ENCODE peak calls at places on chromosomes 1 and 21, in eight cellular contexts. One of them, this sample, is unnamed.

GRCh38 chr1:2972879-2973575 is 48.2 kb upstream of the ACTRT2 start:
- DNase-seq in osteocyte: peak
- DNase-seq in Calu3: no peak
- DNase-seq in pancreas: no peak
- DNase-seq in AG04450: no peak
- DNase-seq in psoas muscle: no peak
- DNase-seq in esophagus squamous epithelium: no peak
- DNase-seq in cardiac muscle cell: no peak
- DNase-seq in this sample: no peak

GRCh38 chr1:33180226-33181037 is 1.4 kb downstream of the TRIM62 start:
- DNase-seq in osteocyte: peak
- DNase-seq in Calu3: peak
- DNase-seq in pancreas: peak
- DNase-seq in AG04450: peak
- DNase-seq in psoas muscle: peak
- DNase-seq in esophagus squamous epithelium: peak
- DNase-seq in cardiac muscle cell: peak
- DNase-seq in this sample: peak

GRCh38 chr1:151513626-151514101 is 2.5 kb downstream of the CGN start:
- DNase-seq in osteocyte: no peak
- DNase-seq in Calu3: peak
- DNase-seq in pancreas: peak
- DNase-seq in AG04450: no peak
- DNase-seq in psoas muscle: no peak
- DNase-seq in esophagus squamous epithelium: no peak
- DNase-seq in cardiac muscle cell: no peak
- DNase-seq in this sample: no peak

GRCh38 chr1:150487763-150488115 is 520 bp downstream of the TARS2 start:
- DNase-seq in osteocyte: no peak
- DNase-seq in Calu3: no peak
- DNase-seq in pancreas: no peak
- DNase-seq in AG04450: no peak
- DNase-seq in psoas muscle: no peak
- DNase-seq in esophagus squamous epithelium: no peak
- DNase-seq in cardiac muscle cell: no peak
- DNase-seq in this sample: peak

GRCh38 chr1:61208815-61209214 is 126.5 kb downstream of the NFIA start:
- DNase-seq in osteocyte: no peak
- DNase-seq in Calu3: no peak
- DNase-seq in pancreas: no peak
- DNase-seq in AG04450: no peak
- DNase-seq in psoas muscle: no peak
- DNase-seq in esophagus squamous epithelium: no peak
- DNase-seq in cardiac muscle cell: no peak
- DNase-seq in this sample: no peak

GRCh38 chr1:205229399-205229861 is 1.7 kb downstream of the TMCC2 start:
- DNase-seq in osteocyte: peak
- DNase-seq in Calu3: peak
- DNase-seq in pancreas: no peak
- DNase-seq in AG04450: no peak
- DNase-seq in psoas muscle: peak
- DNase-seq in esophagus squamous epithelium: no peak
- DNase-seq in cardiac muscle cell: peak
- DNase-seq in this sample: peak

GRCh38 chr1:155083865-155084721 is 5.5 kb downstream of the EFNA3 start:
- DNase-seq in osteocyte: no peak
- DNase-seq in Calu3: peak
- DNase-seq in pancreas: no peak
- DNase-seq in AG04450: no peak
- DNase-seq in psoas muscle: no peak
- DNase-seq in esophagus squamous epithelium: no peak
- DNase-seq in cardiac muscle cell: peak
- DNase-seq in this sample: peak

GRCh38 chr1:178724734-178725602 is at the start of gene RALGPS2:
- DNase-seq in osteocyte: peak
- DNase-seq in Calu3: peak
- DNase-seq in pancreas: peak
- DNase-seq in AG04450: no peak
- DNase-seq in psoas muscle: peak
- DNase-seq in esophagus squamous epithelium: no peak
- DNase-seq in cardiac muscle cell: peak
- DNase-seq in this sample: peak

GRCh38 chr1:98388431-98388830 is 273.1 kb upstream of the SNX7 start:
- DNase-seq in osteocyte: no peak
- DNase-seq in Calu3: no peak
- DNase-seq in pancreas: no peak
- DNase-seq in AG04450: peak
- DNase-seq in psoas muscle: no peak
- DNase-seq in esophagus squamous epithelium: no peak
- DNase-seq in cardiac muscle cell: no peak
- DNase-seq in this sample: peak

GRCh38 chr1:16998589-16998988 is 13.1 kb downstream of the ATP13A2 start:
- DNase-seq in osteocyte: no peak
- DNase-seq in Calu3: no peak
- DNase-seq in pancreas: no peak
- DNase-seq in AG04450: no peak
- DNase-seq in psoas muscle: no peak
- DNase-seq in esophagus squamous epithelium: no peak
- DNase-seq in cardiac muscle cell: no peak
- DNase-seq in this sample: no peak

GRCh38 chr21:46205766-46206162 is 21.5 kb upstream of the SPATC1L start:
- DNase-seq in osteocyte: no peak
- DNase-seq in Calu3: no peak
- DNase-seq in pancreas: no peak
- DNase-seq in AG04450: no peak
- DNase-seq in psoas muscle: peak
- DNase-seq in esophagus squamous epithelium: no peak
- DNase-seq in cardiac muscle cell: no peak
- DNase-seq in this sample: no peak

GRCh38 chr1:201366696-201367095 is 10.8 kb downstream of the TNNT2 start:
- DNase-seq in osteocyte: no peak
- DNase-seq in Calu3: no peak
- DNase-seq in pancreas: no peak
- DNase-seq in AG04450: no peak
- DNase-seq in psoas muscle: no peak
- DNase-seq in esophagus squamous epithelium: no peak
- DNase-seq in cardiac muscle cell: no peak
- DNase-seq in this sample: no peak

GRCh38 chr1:237394263-237394662 is 352.3 kb downstream of the RYR2 start:
- DNase-seq in osteocyte: no peak
- DNase-seq in Calu3: no peak
- DNase-seq in pancreas: no peak
- DNase-seq in AG04450: no peak
- DNase-seq in psoas muscle: no peak
- DNase-seq in esophagus squamous epithelium: no peak
- DNase-seq in cardiac muscle cell: no peak
- DNase-seq in this sample: no peak

GRCh38 chr1:193211539-193211938 is 25.1 kb upstream of the B3GALT2 start:
- DNase-seq in osteocyte: no peak
- DNase-seq in Calu3: peak
- DNase-seq in pancreas: no peak
- DNase-seq in AG04450: peak
- DNase-seq in psoas muscle: no peak
- DNase-seq in esophagus squamous epithelium: no peak
- DNase-seq in cardiac muscle cell: peak
- DNase-seq in this sample: peak

GRCh38 chr1:213934642-213935041 is 53.1 kb upstream of the PROX1 start:
- DNase-seq in osteocyte: no peak
- DNase-seq in Calu3: peak
- DNase-seq in pancreas: peak
- DNase-seq in AG04450: no peak
- DNase-seq in psoas muscle: no peak
- DNase-seq in esophagus squamous epithelium: no peak
- DNase-seq in cardiac muscle cell: no peak
- DNase-seq in this sample: no peak

GRCh38 chr1:178716111-178716510 is 8.9 kb upstream of the RALGPS2 start:
- DNase-seq in osteocyte: no peak
- DNase-seq in Calu3: no peak
- DNase-seq in pancreas: no peak
- DNase-seq in AG04450: no peak
- DNase-seq in psoas muscle: no peak
- DNase-seq in esophagus squamous epithelium: no peak
- DNase-seq in cardiac muscle cell: no peak
- DNase-seq in this sample: no peak

GRCh38 chr21:37364722-37365121 is 1.9 kb upstream of the DYRK1A start:
- DNase-seq in osteocyte: no peak
- DNase-seq in Calu3: no peak
- DNase-seq in pancreas: no peak
- DNase-seq in AG04450: no peak
- DNase-seq in psoas muscle: no peak
- DNase-seq in esophagus squamous epithelium: no peak
- DNase-seq in cardiac muscle cell: no peak
- DNase-seq in this sample: no peak

GRCh38 chr1:23562138-23562819 is 3.0 kb upstream of the ID3 start:
- DNase-seq in osteocyte: peak
- DNase-seq in Calu3: peak
- DNase-seq in pancreas: peak
- DNase-seq in AG04450: peak
- DNase-seq in psoas muscle: peak
- DNase-seq in esophagus squamous epithelium: peak
- DNase-seq in cardiac muscle cell: peak
- DNase-seq in this sample: peak

GRCh38 chr1:62849031-62849430 is 65.1 kb downstream of the ATG4C start:
- DNase-seq in osteocyte: no peak
- DNase-seq in Calu3: no peak
- DNase-seq in pancreas: no peak
- DNase-seq in AG04450: no peak
- DNase-seq in psoas muscle: no peak
- DNase-seq in esophagus squamous epithelium: no peak
- DNase-seq in cardiac muscle cell: no peak
- DNase-seq in this sample: no peak
- TF ChIP-seq CTCF in osteocyte: peak
- TF ChIP-seq CTCF in Calu3: no peak
- TF ChIP-seq CTCF in pancreas: no peak
- TF ChIP-seq CTCF in AG04450: no peak
- TF ChIP-seq CTCF in psoas muscle: no peak
- TF ChIP-seq CTCF in esophagus squamous epithelium: no peak
- TF ChIP-seq CTCF in cardiac muscle cell: no peak
- TF ChIP-seq CTCF in this sample: no peak

DNA sequence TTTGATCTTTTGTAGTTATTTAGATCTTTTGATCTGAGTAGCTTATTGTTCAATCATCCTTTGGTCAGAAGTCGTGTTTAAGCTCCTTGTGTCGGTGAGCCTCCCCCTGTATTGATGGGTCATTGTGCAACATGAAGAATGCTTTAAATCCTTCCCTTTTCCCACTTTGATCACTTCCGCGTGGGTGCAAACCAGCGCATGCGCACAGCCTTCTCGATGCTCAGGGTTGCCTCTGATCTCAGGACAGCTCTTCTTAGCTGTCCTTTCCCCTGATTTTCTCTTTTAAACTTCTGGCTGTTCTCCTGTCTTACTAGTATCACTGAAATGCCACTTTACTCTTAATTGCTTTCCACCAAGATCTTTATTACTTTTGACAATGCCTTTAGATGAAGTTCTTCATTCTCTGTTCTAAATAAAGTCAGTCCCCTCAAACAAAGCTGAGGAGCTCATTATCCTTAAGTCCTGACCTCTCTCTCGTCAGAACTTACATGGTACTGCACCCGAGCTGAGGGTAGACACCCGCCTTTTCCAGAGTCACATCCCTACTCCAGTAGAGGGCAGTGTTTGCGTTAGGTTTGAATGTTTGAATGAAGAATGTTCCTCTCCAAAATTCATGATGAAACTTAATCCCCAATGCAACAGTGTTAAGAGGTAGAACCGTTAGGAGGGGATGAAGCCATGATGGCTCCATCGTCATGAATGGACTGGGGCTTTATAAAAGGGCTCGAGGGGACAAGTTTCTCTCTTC is 547.9 kb upstream of the TMPRSS15 start:
- DNase-seq in osteocyte: no peak
- DNase-seq in Calu3: no peak
- DNase-seq in pancreas: no peak
- DNase-seq in AG04450: no peak
- DNase-seq in psoas muscle: no peak
- DNase-seq in esophagus squamous epithelium: no peak
- DNase-seq in cardiac muscle cell: peak
- DNase-seq in this sample: peak
- TF ChIP-seq CTCF in osteocyte: peak
- TF ChIP-seq CTCF in Calu3: no peak
- TF ChIP-seq CTCF in pancreas: peak
- TF ChIP-seq CTCF in AG04450: no peak
- TF ChIP-seq CTCF in psoas muscle: no peak
- TF ChIP-seq CTCF in esophagus squamous epithelium: no peak
- TF ChIP-seq CTCF in cardiac muscle cell: no peak
- TF ChIP-seq CTCF in this sample: no peak

GRCh38 chr1:209646558-209646957 is 5.7 kb downstream of the LAMB3 start:
- DNase-seq in osteocyte: no peak
- DNase-seq in Calu3: no peak
- DNase-seq in pancreas: no peak
- DNase-seq in AG04450: no peak
- DNase-seq in psoas muscle: no peak
- DNase-seq in esophagus squamous epithelium: no peak
- DNase-seq in cardiac muscle cell: no peak
- DNase-seq in this sample: no peak
- TF ChIP-seq CTCF in osteocyte: no peak
- TF ChIP-seq CTCF in Calu3: peak
- TF ChIP-seq CTCF in pancreas: no peak
- TF ChIP-seq CTCF in AG04450: peak
- TF ChIP-seq CTCF in psoas muscle: peak
- TF ChIP-seq CTCF in esophagus squamous epithelium: no peak
- TF ChIP-seq CTCF in cardiac muscle cell: peak
- TF ChIP-seq CTCF in this sample: peak

GRCh38 chr1:162314226-162314625 is 62.4 kb downstream of the SPATA46 start:
- DNase-seq in osteocyte: no peak
- DNase-seq in Calu3: no peak
- DNase-seq in pancreas: no peak
- DNase-seq in AG04450: no peak
- DNase-seq in psoas muscle: no peak
- DNase-seq in esophagus squamous epithelium: no peak
- DNase-seq in cardiac muscle cell: no peak
- DNase-seq in this sample: no peak

GRCh38 chr1:162315673-162316072 is 61.0 kb downstream of the SPATA46 start:
- DNase-seq in osteocyte: no peak
- DNase-seq in Calu3: no peak
- DNase-seq in pancreas: no peak
- DNase-seq in AG04450: no peak
- DNase-seq in psoas muscle: no peak
- DNase-seq in esophagus squamous epithelium: no peak
- DNase-seq in cardiac muscle cell: no peak
- DNase-seq in this sample: no peak

GRCh38 chr1:162319510-162320160 is 57.0 kb downstream of the SPATA46 start:
- DNase-seq in osteocyte: no peak
- DNase-seq in Calu3: no peak
- DNase-seq in pancreas: no peak
- DNase-seq in AG04450: no peak
- DNase-seq in psoas muscle: no peak
- DNase-seq in esophagus squamous epithelium: no peak
- DNase-seq in cardiac muscle cell: no peak
- DNase-seq in this sample: no peak

GRCh38 chr1:162317659-162318058 is 59.0 kb downstream of the SPATA46 start:
- DNase-seq in osteocyte: no peak
- DNase-seq in Calu3: no peak
- DNase-seq in pancreas: no peak
- DNase-seq in AG04450: no peak
- DNase-seq in psoas muscle: no peak
- DNase-seq in esophagus squamous epithelium: no peak
- DNase-seq in cardiac muscle cell: no peak
- DNase-seq in this sample: no peak

DNA sequence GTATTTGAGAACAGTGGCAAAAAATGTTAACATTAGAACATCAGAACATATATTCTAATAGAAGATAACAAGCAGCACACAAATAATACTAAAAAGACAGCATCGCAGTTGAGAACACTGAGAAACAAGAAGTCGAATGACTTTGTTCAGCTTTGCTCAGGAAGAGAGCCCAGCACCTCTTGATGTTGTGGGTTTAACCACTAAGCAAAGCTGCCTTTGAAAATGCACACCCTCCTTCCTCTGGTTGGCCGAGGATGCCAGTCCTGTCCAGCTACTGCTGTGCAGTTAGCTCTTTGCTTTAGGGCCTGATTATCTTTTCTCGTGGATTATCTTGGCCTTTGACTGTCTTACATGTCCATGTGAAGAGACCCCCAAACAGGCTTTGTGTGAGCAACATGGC is 60.5 kb downstream of the SPATA46 start:
- DNase-seq in osteocyte: no peak
- DNase-seq in Calu3: no peak
- DNase-seq in pancreas: no peak
- DNase-seq in AG04450: no peak
- DNase-seq in psoas muscle: no peak
- DNase-seq in esophagus squamous epithelium: no peak
- DNase-seq in cardiac muscle cell: no peak
- DNase-seq in this sample: no peak
- TF ChIP-seq CTCF in osteocyte: no peak
- TF ChIP-seq CTCF in Calu3: no peak
- TF ChIP-seq CTCF in pancreas: no peak
- TF ChIP-seq CTCF in AG04450: no peak
- TF ChIP-seq CTCF in psoas muscle: no peak
- TF ChIP-seq CTCF in esophagus squamous epithelium: no peak
- TF ChIP-seq CTCF in cardiac muscle cell: no peak
- TF ChIP-seq CTCF in this sample: no peak

This sample was measured in GM12865.